ENCODE peak calls at places on chromosomes 12 and 14, in four cellular contexts. One of them, this sample, is unnamed.

GRCh38 chr12:111126331-111126730 is 206.0 kb upstream of the MYL2 start:
- DNase-seq in hippocampal formation: peak
- DNase-seq in vagina: no peak
- DNase-seq in brain microvascular endothelial cell: no peak
- DNase-seq in this sample: no peak

GRCh38 chr12:6279256-6279628 is 31.2 kb upstream of the PLEKHG6 start:
- DNase-seq in brain microvascular endothelial cell: no peak
- DNase-seq in hippocampal formation: no peak
- DNase-seq in vagina: no peak
- DNase-seq in this sample: no peak

GRCh38 chr12:123453165-123453564 is 4.8 kb upstream of the SNRNP35 start:
- DNase-seq in hippocampal formation: no peak
- DNase-seq in brain microvascular endothelial cell: no peak
- DNase-seq in vagina: no peak
- DNase-seq in this sample: no peak

GRCh38 chr12:100404769-100405407 is 48.0 kb downstream of the SLC17A8 start:
- DNase-seq in brain microvascular endothelial cell: peak
- DNase-seq in hippocampal formation: no peak
- DNase-seq in vagina: no peak
- DNase-seq in this sample: no peak

GRCh38 chr12:50992814-50993213 is 33.4 kb downstream of the SLC11A2 start:
- DNase-seq in vagina: no peak
- DNase-seq in hippocampal formation: no peak
- DNase-seq in brain microvascular endothelial cell: no peak
- DNase-seq in this sample: no peak

GRCh38 chr12:127381043-127381668 is 885.8 kb upstream of the TMEM132C start:
- DNase-seq in hippocampal formation: peak
- DNase-seq in brain microvascular endothelial cell: no peak
- DNase-seq in vagina: no peak
- DNase-seq in this sample: no peak

GRCh38 chr12:18250313-18250916 is 10.9 kb upstream of the PIK3C2G start:
- DNase-seq in brain microvascular endothelial cell: peak
- DNase-seq in vagina: no peak
- DNase-seq in hippocampal formation: peak
- DNase-seq in this sample: peak

GRCh38 chr14:102590667-102591099 is 1.8 kb upstream of the RCOR1 start:
- DNase-seq in brain microvascular endothelial cell: no peak
- DNase-seq in hippocampal formation: no peak
- DNase-seq in vagina: no peak
- DNase-seq in this sample: no peak

GRCh38 chr12:32309811-32310755 is 89.3 kb upstream of the FGD4 start:
- DNase-seq in brain microvascular endothelial cell: peak
- DNase-seq in vagina: no peak
- DNase-seq in hippocampal formation: no peak
- DNase-seq in this sample: no peak

GRCh38 chr12:67441736-67442346 is 172.7 kb downstream of the CAND1 start:
- DNase-seq in vagina: no peak
- DNase-seq in hippocampal formation: peak
- DNase-seq in brain microvascular endothelial cell: peak
- DNase-seq in this sample: peak

GRCh38 chr14:22545842-22546721 is 42.9 kb downstream of the DAD1 start:
- DNase-seq in brain microvascular endothelial cell: peak
- DNase-seq in hippocampal formation: no peak
- DNase-seq in vagina: no peak
- DNase-seq in this sample: no peak

GRCh38 chr12:11805680-11806079 is 156.2 kb downstream of the ETV6 start:
- DNase-seq in hippocampal formation: no peak
- DNase-seq in brain microvascular endothelial cell: no peak
- DNase-seq in vagina: no peak
- DNase-seq in this sample: no peak

GRCh38 chr14:61577506-61577931 is 117.8 kb upstream of the HIF1A start:
- DNase-seq in hippocampal formation: no peak
- DNase-seq in vagina: no peak
- DNase-seq in brain microvascular endothelial cell: no peak
- DNase-seq in this sample: no peak

GRCh38 chr12:88691811-88692210 is 111.5 kb upstream of the KITLG start:
- DNase-seq in brain microvascular endothelial cell: no peak
- DNase-seq in vagina: no peak
- DNase-seq in hippocampal formation: no peak
- DNase-seq in this sample: no peak

This sample was measured in DMS 273 treated with DMSO at 0.1 percent for 48 hours.